ENCODE peak calls at places on chromosomes 4 and X, in four cellular contexts. T, M, G and O are unnamed samples.

GRCh38 chr4:150268444-150268843 is 190.2 kb downstream of the DCLK2 start:
- DNase-seq in T (no peak), M (no peak), G (no peak), O (no peak)

GRCh38 chr4:88933414-88933813 is 123.6 kb downstream of the FAM13A start:
- DNase-seq in T (no peak), M (no peak), G (no peak), O (no peak)

GRCh38 chr4:76896731-76897521 is 1.0 kb downstream of the SOWAHB start:
- DNase-seq in T (no peak), M (peak), G (peak), O (no peak)

GRCh38 chrX:87900320-87900908 is 382.8 kb downstream of the KLHL4 start:
- DNase-seq in T (no peak), M (no peak), G (no peak), O (no peak)

GRCh38 chr4:75916091-75916661 is 13.9 kb upstream of the PPEF2 start:
- DNase-seq in T (peak), M (peak), G (no peak), O (peak)

GRCh38 chrX:125713633-125714032 is 394.0 kb downstream of the TEX13C start:
- DNase-seq in T (no peak), M (no peak), G (no peak), O (no peak)

GRCh38 chr4:136637071-136637777 is 895.1 kb downstream of the PCDH18 start:
- DNase-seq in T (peak), M (peak), G (no peak), O (no peak)

GRCh38 chr4:92270908-92271307 is 32.9 kb upstream of the GRID2 start:
- DNase-seq in T (no peak), M (peak), G (no peak), O (no peak)

GRCh38 chr4:76709454-76709853 is 188.5 kb downstream of the SOWAHB start:
- DNase-seq in T (no peak), M (no peak), G (no peak), O (no peak)

GRCh38 chr4:174037049-174037448 is 246.4 kb downstream of the FBXO8 start:
- DNase-seq in T (no peak), M (no peak), G (no peak), O (no peak)

GRCh38 chrX:129965166-129965565 is 17.3 kb upstream of the BCORL1 start:
- DNase-seq in T (no peak), M (no peak), G (no peak), O (no peak)
- TF ChIP-seq POLR2AphosphoS5 in T (no peak), M (no peak), G (no peak), O (no peak)

GRCh38 chr4:41155194-41155830 is 59.0 kb downstream of the APBB2 start:
- DNase-seq in T (no peak), M (no peak), G (no peak), O (no peak)
- H3K4me3 ChIP-seq in T (no peak), M (peak), G (no peak), O (no peak)

DNA sequence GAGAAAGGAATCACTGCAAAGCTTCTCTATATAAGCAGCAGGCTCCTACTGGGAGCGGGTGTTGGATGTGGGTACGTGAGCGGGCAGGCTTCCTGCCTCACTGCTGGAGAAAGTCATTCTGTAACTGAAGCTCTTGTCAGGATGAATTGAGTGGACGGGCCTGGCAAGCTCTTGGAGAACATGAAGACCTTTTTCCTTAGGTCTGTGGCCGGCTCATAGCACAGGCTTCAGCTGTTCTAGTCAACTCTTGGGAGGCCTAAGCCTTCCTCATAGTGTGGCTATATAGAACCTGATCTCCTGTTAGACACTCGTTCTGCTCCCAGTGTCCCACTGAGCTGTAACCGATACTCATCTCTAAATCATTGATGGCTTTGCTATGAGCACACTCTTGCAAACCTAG is 108.2 kb upstream of the GPC4 start:
- DNase-seq in T (no peak), M (no peak), G (no peak), O (no peak)
- TF ChIP-seq POLR2AphosphoS5 in T (no peak), M (no peak), G (no peak), O (no peak)

GRCh38 chrX:152958047-152958446 is 35.9 kb downstream of the PNMA5 start:
- DNase-seq in T (no peak), M (no peak), G (no peak), O (no peak)
- H3K4me3 ChIP-seq in T (peak), M (no peak), G (peak), O (peak)

GRCh38 chrX:39953879-39954278 is 143.9 kb downstream of the BCOR start:
- DNase-seq in T (peak), M (no peak), G (peak), O (no peak)
- TF ChIP-seq POLR2AphosphoS5 in T (no peak), M (no peak), G (no peak), O (no peak)

DNA sequence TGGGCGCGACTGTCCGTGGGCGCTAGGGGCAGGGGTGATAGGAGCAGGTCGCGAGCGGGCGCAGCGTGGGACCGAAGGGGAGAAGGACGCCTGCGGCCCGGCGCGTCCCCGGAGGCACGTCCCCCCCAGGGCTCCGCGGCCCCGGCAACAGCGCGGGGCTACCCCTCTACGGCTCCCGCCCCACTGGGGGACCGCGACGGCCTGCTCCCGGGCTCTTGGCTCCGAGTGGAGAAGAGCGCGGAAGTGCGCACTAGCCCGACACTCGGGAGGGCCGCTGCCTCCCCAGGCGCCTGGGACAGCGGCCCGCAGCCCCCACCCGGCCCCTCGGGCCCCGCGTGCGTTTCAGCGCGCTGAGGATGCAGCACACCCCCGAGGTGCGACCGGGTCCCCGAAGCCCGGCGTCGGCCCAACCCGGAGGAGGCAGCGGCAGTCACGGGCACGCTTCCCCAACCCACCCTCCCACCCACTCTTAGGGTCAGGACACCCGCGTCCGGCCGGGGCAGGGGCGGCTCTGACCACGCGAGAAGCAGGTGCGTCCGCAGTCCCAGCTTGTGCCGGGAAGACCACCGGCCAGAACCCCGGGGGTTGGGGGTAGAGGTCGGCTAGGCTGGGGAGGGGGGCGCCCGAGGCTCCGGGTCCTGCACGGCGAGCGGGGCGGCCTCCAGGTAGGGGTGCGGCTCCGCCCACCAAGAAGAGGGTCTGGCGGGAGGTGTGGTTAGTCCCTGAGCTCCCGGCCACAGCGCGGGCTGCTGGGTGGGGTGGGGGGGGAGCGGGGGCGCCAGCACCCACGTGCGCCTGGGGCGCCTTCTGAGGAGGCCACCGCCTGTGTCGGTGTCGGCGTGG is 18.5 kb upstream of the NAT8L start:
- DNase-seq in T (peak), M (peak), G (no peak), O (no peak)
- H3K4me3 ChIP-seq in T (no peak), M (peak), G (peak), O (peak)

GRCh38 chr4:8186883-8187282 is 12.2 kb upstream of the SH3TC1 start:
- DNase-seq in T (no peak), M (no peak), G (no peak), O (no peak)

GRCh38 chr4:8189551-8190466 is 9.3 kb upstream of the SH3TC1 start:
- DNase-seq in T (no peak), M (peak), G (no peak), O (no peak)

GRCh38 chr4:8188085-8188484 is 11.0 kb upstream of the SH3TC1 start:
- DNase-seq in T (no peak), M (peak), G (no peak), O (no peak)

GRCh38 chr4:8191136-8191747 is 7.8 kb upstream of the SH3TC1 start:
- DNase-seq in T (peak), M (no peak), G (no peak), O (no peak)

DNA sequence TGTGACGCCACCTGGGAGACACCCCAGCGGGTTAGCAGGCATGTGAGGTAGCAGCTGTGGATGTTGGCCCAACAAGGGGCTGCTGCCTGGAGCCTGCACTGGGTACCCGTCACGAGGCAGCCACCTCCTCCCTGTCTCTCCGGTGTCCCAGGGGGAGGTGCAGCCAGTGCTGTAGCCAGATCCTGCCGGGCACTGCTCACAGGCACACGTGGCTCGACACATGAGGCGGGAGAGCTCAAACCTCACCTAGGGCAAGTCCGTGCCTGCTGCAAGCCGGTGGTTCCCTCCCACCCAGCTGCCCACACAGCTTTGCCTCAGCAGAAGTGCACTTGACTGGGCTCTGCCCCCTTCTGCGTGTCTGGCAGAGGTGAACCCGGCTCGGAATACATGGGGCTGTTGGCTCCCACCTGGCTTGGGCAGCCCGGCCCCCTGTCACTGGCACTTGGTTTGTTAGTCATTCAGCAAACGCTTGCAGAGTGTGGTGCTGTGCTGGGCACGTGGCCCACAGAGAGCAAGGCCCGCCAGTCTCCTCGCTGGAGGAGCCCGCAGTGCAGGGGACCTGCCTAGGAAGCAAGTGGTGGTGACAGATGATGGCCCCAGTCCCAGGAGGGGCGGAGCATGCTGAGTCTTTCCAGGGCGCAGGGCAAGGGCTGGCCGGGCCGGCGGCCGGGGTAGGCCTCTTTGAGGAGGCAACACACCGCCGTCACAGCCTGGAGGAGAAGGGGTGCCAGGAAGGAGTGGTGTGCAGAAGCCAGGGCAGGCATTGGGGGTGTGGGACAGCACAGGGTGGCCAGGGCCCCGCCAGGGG is 10.1 kb upstream of the SH3TC1 start:
- DNase-seq in T (no peak), M (no peak), G (no peak), O (no peak)
- TF ChIP-seq POLR2AphosphoS5 in T (no peak), M (no peak), G (no peak), O (no peak)

DNA sequence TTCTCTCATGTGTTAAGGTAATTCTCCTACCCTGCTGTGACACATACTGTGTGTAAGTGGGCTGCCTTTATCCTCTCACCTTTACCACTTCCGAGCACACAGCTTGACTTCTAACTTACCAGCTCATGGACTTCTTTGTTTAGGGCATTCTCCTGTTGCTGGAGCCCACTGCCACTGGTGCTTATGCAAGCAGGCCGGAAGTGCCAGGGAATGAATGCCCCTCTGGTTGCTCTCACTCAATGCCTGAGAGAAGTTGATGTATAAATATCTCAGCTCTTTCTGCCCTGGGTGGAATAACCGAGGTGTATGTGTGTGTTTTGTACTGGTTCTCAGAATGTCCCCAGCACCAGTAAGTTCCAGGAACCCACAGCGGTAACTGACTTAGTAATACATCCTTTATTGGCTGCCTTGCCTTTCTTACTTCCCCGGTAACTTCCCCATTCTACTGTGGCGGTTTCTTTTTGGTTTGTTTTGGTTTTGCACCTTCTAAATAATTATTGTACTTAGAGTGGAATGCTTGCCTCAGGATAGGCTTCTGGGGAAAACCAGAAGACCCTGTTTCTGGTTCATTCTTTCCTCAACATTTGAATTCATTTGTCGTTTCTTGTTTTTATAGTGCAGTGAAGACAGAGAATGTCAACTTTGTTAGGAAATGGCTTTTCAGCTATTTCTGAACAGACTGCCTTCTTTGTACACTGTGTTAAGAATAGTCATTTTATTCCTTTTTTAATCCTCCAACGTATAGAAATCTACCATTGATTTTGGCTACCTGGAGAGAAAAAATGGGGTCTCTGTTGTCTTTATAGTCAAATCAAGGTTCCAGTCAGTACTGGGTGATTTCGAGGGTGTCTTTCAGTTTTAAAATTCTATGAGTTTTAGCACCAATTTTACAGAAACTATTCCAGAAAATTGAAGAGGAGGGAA is 45.4 kb downstream of the CXorf58 start:
- DNase-seq in T (peak), M (no peak), G (no peak), O (no peak)
- H3K4me3 ChIP-seq in T (peak), M (no peak), G (no peak), O (peak)

DNA sequence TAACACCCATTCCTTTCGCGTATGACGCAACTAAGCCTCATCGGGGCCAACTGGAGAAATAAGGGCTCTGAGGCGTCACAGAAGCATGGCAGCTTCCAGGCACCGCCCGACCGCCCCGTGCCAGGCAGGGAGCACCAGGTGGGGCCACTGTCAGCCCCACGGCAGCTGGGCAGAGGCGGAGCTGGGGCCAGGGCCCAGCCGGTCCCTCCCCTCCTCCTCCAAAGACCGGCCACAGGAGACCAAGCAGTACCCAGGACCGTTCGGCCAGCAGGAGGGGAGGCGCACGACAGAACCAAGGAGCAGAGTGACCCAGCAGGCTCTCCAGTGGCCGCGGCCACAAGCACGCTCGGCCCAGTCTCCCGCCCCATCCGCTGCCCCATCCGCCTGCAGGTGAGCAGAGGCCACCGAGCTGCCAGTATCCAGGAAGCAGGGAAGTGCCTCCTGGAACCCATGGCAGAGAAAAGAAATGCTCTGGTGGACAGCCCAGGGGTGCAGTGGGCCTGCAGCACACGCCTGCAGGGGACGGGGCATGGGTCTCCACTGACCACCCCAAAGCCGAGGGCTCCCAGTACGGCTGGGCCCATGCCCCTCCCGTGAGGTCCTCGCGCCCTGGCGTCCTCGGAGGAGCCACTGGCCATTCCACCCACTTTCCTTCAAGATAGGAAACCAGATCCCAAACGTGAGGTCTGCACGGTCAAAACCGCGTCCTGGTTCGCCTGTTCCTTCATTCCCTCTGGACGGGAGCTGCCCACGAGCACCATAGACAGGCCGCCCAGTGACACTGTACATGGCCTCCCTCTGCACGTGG is 9.6 kb downstream of the CTBP1 start:
- DNase-seq in T (no peak), M (peak), G (no peak), O (no peak)
- TF ChIP-seq POLR2AphosphoS5 in T (no peak), M (no peak), G (no peak), O (no peak)